ENCODE peak calls at places on chromosomes 2 and 18, in four cellular contexts. One of them, this sample, is unnamed.
A peak's percentile ranks its signal among the peaks of the same experiment; 100 is the strongest.

GRCh38 chr2:170465241-170465640 is 249.9 kb upstream of the SP5 start:
- DNase-seq in PC-9: peak; percentile 75
- DNase-seq in fibroblast of villous mesenchyme: no peak
- DNase-seq in B cell: no peak
- DNase-seq in this sample: no peak

GRCh38 chr2:216344206-216344957 is 27.9 kb downstream of the MARCHF4 start:
- DNase-seq in fibroblast of villous mesenchyme: no peak
- DNase-seq in PC-9: no peak
- DNase-seq in B cell: no peak
- DNase-seq in this sample: no peak

GRCh38 chr2:3329491-3329890 is 48.1 kb downstream of the EIPR1 start:
- DNase-seq in PC-9: no peak
- DNase-seq in fibroblast of villous mesenchyme: no peak
- DNase-seq in B cell: no peak
- DNase-seq in this sample: no peak

GRCh38 chr2:104867351-104868080 is 13.6 kb downstream of the POU3F3 start:
- DNase-seq in PC-9: no peak
- DNase-seq in B cell: no peak
- DNase-seq in fibroblast of villous mesenchyme: no peak
- DNase-seq in this sample: no peak

GRCh38 chr2:7829241-7829640 is 852.6 kb upstream of the ID2 start:
- DNase-seq in PC-9: no peak
- DNase-seq in fibroblast of villous mesenchyme: no peak
- DNase-seq in B cell: no peak
- DNase-seq in this sample: no peak

GRCh38 chr2:64403426-64403825 is 50.5 kb upstream of the LGALSL start:
- DNase-seq in PC-9: no peak
- DNase-seq in fibroblast of villous mesenchyme: no peak
- DNase-seq in B cell: no peak
- DNase-seq in this sample: no peak

GRCh38 chr2:20141056-20141762 is 83.7 kb downstream of the SDC1 start:
- DNase-seq in B cell: no peak
- DNase-seq in fibroblast of villous mesenchyme: peak; percentile 97
- DNase-seq in PC-9: peak; percentile 87
- DNase-seq in this sample: no peak

GRCh38 chr2:176804392-176804791 is 408.2 kb upstream of the HNRNPA3 start:
- DNase-seq in B cell: no peak
- DNase-seq in fibroblast of villous mesenchyme: no peak
- DNase-seq in PC-9: no peak
- DNase-seq in this sample: no peak

GRCh38 chr2:127165539-127165935 is 54.6 kb downstream of the CYP27C1 start:
- DNase-seq in B cell: no peak
- DNase-seq in PC-9: peak; percentile 95
- DNase-seq in fibroblast of villous mesenchyme: no peak
- DNase-seq in this sample: no peak

GRCh38 chr2:234308073-234308813 is 188.6 kb downstream of the ARL4C start:
- DNase-seq in fibroblast of villous mesenchyme: no peak
- DNase-seq in B cell: no peak
- DNase-seq in PC-9: no peak
- DNase-seq in this sample: no peak
- TF ChIP-seq CTCF in fibroblast of villous mesenchyme: no peak
- TF ChIP-seq CTCF in B cell: no peak
- TF ChIP-seq CTCF in PC-9: no peak
- TF ChIP-seq CTCF in this sample: no peak

DNA sequence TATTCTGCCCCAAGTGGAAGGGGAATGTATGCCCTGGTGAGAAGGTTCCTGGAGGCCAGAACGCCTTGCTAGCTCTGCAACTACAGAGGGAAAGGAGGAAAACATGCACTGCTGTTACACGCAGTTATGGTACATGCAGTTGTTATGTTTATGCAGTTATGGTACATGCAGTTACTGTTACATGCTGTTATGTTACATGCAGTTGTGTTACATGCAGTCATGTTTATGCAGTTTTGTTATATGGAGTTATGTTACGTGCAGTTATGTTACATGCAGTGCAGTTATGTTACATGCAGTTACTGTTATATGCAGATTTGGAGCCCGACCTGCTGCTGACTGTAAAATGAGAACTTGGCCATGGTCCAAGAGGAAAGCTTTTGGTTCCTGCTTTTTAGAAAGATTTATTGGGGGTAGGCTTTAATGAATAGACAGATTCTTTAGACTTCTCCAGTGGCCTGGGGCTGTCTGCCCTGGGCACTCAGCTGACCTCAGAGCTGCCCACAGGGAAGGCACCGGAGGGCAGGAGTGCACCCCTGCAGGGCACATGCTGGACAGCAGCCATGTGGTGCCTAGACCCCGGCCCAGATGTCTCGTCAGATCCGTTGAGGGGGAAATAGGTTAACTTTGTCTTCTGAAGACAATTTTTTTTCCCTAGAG is 84.2 kb downstream of the LDLRAD4 start:
- DNase-seq in B cell: no peak
- DNase-seq in PC-9: no peak
- DNase-seq in fibroblast of villous mesenchyme: no peak
- DNase-seq in this sample: no peak
- TF ChIP-seq CTCF in B cell: no peak
- TF ChIP-seq CTCF in PC-9: no peak
- TF ChIP-seq CTCF in fibroblast of villous mesenchyme: no peak
- TF ChIP-seq CTCF in this sample: no peak

GRCh38 chr18:49569701-49570100 is 7.8 kb downstream of the LIPG start:
- DNase-seq in PC-9: no peak
- DNase-seq in fibroblast of villous mesenchyme: no peak
- DNase-seq in B cell: no peak
- DNase-seq in this sample: no peak

GRCh38 chr18:49566985-49567384 is 5.1 kb downstream of the LIPG start:
- DNase-seq in PC-9: no peak
- DNase-seq in B cell: no peak
- DNase-seq in fibroblast of villous mesenchyme: no peak
- DNase-seq in this sample: no peak

GRCh38 chr18:49570836-49571235 is 9.0 kb downstream of the LIPG start:
- DNase-seq in B cell: no peak
- DNase-seq in PC-9: no peak
- DNase-seq in fibroblast of villous mesenchyme: no peak
- DNase-seq in this sample: no peak

GRCh38 chr18:49573835-49574234 is 12.0 kb downstream of the LIPG start:
- DNase-seq in B cell: no peak
- DNase-seq in fibroblast of villous mesenchyme: no peak
- DNase-seq in PC-9: no peak
- DNase-seq in this sample: no peak

DNA sequence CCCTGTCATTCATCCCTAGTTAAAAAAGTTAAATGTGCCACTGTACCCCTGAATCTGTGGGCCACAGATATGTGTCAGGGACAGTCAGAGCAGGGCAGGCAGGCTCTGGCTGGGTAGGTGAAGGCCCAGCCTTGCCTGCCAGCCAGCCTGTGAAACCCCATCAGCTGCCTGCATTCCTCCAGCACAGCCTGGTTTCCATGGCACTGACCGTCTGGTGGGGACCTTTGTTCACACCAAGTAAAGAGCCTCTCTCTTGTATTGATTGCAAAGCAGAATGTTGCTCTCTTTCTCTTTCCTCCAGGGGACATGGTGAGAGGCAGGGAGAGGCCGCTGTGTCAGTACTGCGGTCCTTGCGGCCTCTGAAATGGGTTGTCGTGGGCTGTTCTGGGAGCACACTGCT is 11.1 kb downstream of the LIPG start:
- DNase-seq in B cell: no peak
- DNase-seq in fibroblast of villous mesenchyme: no peak
- DNase-seq in PC-9: no peak
- DNase-seq in this sample: no peak
- TF ChIP-seq CTCF in B cell: no peak
- TF ChIP-seq CTCF in fibroblast of villous mesenchyme: no peak
- TF ChIP-seq CTCF in PC-9: no peak
- TF ChIP-seq CTCF in this sample: no peak

GRCh38 chr2:39730685-39731302 is 48.3 kb downstream of the THUMPD2 start:
- DNase-seq in PC-9: peak; percentile 44
- DNase-seq in B cell: no peak
- DNase-seq in fibroblast of villous mesenchyme: peak; percentile 47
- DNase-seq in this sample: no peak
- TF ChIP-seq CTCF in PC-9: peak; percentile 80
- TF ChIP-seq CTCF in B cell: peak; percentile 75
- TF ChIP-seq CTCF in fibroblast of villous mesenchyme: peak; percentile 73
- TF ChIP-seq CTCF in this sample: peak; percentile 14